ENCODE peak calls at places on chromosome 7, in eight cellular contexts. S is HFFc6; H is activated naive CD8-positive, alpha-beta T cell treated with anti-CD3 and anti-CD28 coated beads for 36 hours; D is heart right ventricle; O is caudate nucleus; Q is NAMALWA; X is GM04504; N is GM12891. C is an unnamed sample.

GRCh38 chr7:85342781-85343180 is 155.9 kb upstream of the SEMA3D start:
- DNase-seq in D (no peak), X (no peak), O (no peak), S (no peak), N (no peak), Q (no peak), H (no peak), C (no peak)

GRCh38 chr7:16891338-16891737 is 9.6 kb upstream of the AGR3 start:
- DNase-seq in D (peak), Q (peak), H (no peak), X (peak), S (peak), O (no peak), N (no peak), C (no peak)

GRCh38 chr7:133750287-133750686 is 376.9 kb upstream of the LRGUK start:
- DNase-seq in S (no peak), O (no peak), N (no peak), H (no peak), Q (no peak), D (no peak), X (no peak), C (no peak)

GRCh38 chr7:7100432-7100849 is 81.9 kb upstream of the C1GALT1 start:
- DNase-seq in O (no peak), H (no peak), X (no peak), Q (no peak), N (no peak), S (no peak), D (no peak), C (no peak)

GRCh38 chr7:140638311-140638791 is 2.3 kb downstream of the DENND2A start:
- DNase-seq in N (no peak), H (no peak), S (peak), X (no peak), Q (no peak), D (no peak), O (no peak), C (no peak)

GRCh38 chr7:32293833-32294232 is 196.3 kb downstream of the LSM5 start:
- DNase-seq in H (no peak), O (no peak), S (no peak), D (no peak), X (no peak), Q (no peak), N (no peak), C (no peak)

GRCh38 chr7:151632750-151633515 is 113.2 kb upstream of the RHEB start:
- DNase-seq in X (peak), N (peak), Q (peak), D (peak), H (peak), O (no peak), S (no peak), C (peak)

GRCh38 chr7:63925626-63926460 is 72.8 kb upstream of the ZNF722 start:
- DNase-seq in S (no peak), H (peak), X (peak), O (peak), Q (no peak), D (peak), N (no peak), C (peak)

GRCh38 chr7:91280180-91280579 is 15.9 kb downstream of the FZD1 start:
- DNase-seq in X (no peak), O (no peak), N (no peak), Q (no peak), H (no peak), S (no peak), D (no peak), C (no peak)

GRCh38 chr7:50650057-50650664 is 85.0 kb upstream of the DDC start:
- DNase-seq in O (no peak), X (no peak), H (no peak), Q (no peak), D (no peak), N (no peak), S (no peak), C (no peak)

GRCh38 chr7:130421685-130422084 is 19.1 kb downstream of the CEP41 start:
- DNase-seq in O (no peak), D (no peak), N (no peak), X (no peak), Q (no peak), S (no peak), H (peak), C (no peak)

GRCh38 chr7:20260219-20260618 is 43.0 kb upstream of the MACC1 start:
- DNase-seq in H (no peak), O (no peak), X (peak), D (peak), N (no peak), Q (no peak), S (no peak), C (no peak)

GRCh38 chr7:105932835-105933477 is 30.1 kb upstream of the CDHR3 start:
- DNase-seq in O (no peak), X (peak), Q (no peak), H (no peak), S (peak), D (no peak), N (no peak), C (no peak)

GRCh38 chr7:25879799-25880198 is 272.2 kb upstream of the NFE2L3 start:
- DNase-seq in H (no peak), X (no peak), S (no peak), Q (no peak), N (no peak), O (no peak), D (no peak), C (no peak)

GRCh38 chr7:158271646-158272045 is 316.0 kb downstream of the PTPRN2 start:
- DNase-seq in Q (no peak), N (no peak), D (no peak), H (no peak), X (no peak), S (no peak), O (no peak), C (no peak)

GRCh38 chr7:71308105-71308504 is 176.2 kb downstream of the GALNT17 start:
- DNase-seq in O (no peak), H (no peak), X (no peak), N (no peak), Q (no peak), S (no peak), D (peak), C (no peak)

GRCh38 chr7:30994206-30995100 is 30.7 kb downstream of the GHRHR start:
- DNase-seq in X (no peak), S (no peak), Q (no peak), D (no peak), H (no peak), O (no peak), N (no peak), C (no peak)